ENCODE peak calls at places on chromosomes 3 and 15, in nine cellular contexts. One of them, this sample, is unnamed.

GRCh38 chr3:12705981-12706380 is 42.1 kb upstream of the RAF1 start:
- DNase-seq in BJ: peak
- DNase-seq in iPS DF 6.9: no peak
- DNase-seq in tibial nerve: no peak
- DNase-seq in fibroblast of pulmonary artery: no peak
- DNase-seq in H7: no peak
- DNase-seq in adrenal gland: no peak
- DNase-seq in kidney epithelial cell: no peak
- DNase-seq in A549: no peak
- DNase-seq in this sample: no peak

GRCh38 chr3:190305406-190305805 is 16.8 kb downstream of the CLDN1 start:
- DNase-seq in H7: no peak
- DNase-seq in adrenal gland: no peak
- DNase-seq in A549: no peak
- DNase-seq in BJ: no peak
- DNase-seq in iPS DF 6.9: no peak
- DNase-seq in tibial nerve: no peak
- DNase-seq in fibroblast of pulmonary artery: peak
- DNase-seq in kidney epithelial cell: no peak
- DNase-seq in this sample: no peak

GRCh38 chr3:97957617-97958311 is 14.5 kb downstream of the RIOX2 start:
- DNase-seq in adrenal gland: no peak
- DNase-seq in fibroblast of pulmonary artery: no peak
- DNase-seq in kidney epithelial cell: no peak
- DNase-seq in iPS DF 6.9: no peak
- DNase-seq in A549: no peak
- DNase-seq in BJ: no peak
- DNase-seq in tibial nerve: no peak
- DNase-seq in H7: no peak
- DNase-seq in this sample: no peak

GRCh38 chr15:70669966-70670658 is 93.2 kb downstream of the UACA start:
- DNase-seq in fibroblast of pulmonary artery: peak
- DNase-seq in iPS DF 6.9: no peak
- DNase-seq in adrenal gland: no peak
- DNase-seq in tibial nerve: no peak
- DNase-seq in kidney epithelial cell: no peak
- DNase-seq in H7: no peak
- DNase-seq in BJ: no peak
- DNase-seq in A549: no peak
- DNase-seq in this sample: no peak

GRCh38 chr3:119810018-119810435 is 28.1 kb downstream of the NR1I2 start:
- DNase-seq in iPS DF 6.9: no peak
- DNase-seq in BJ: no peak
- DNase-seq in adrenal gland: peak
- DNase-seq in fibroblast of pulmonary artery: peak
- DNase-seq in A549: no peak
- DNase-seq in H7: no peak
- DNase-seq in kidney epithelial cell: no peak
- DNase-seq in tibial nerve: no peak
- DNase-seq in this sample: no peak

GRCh38 chr3:150761831-150762661 is 923 bp downstream of the SIAH2 start:
- DNase-seq in BJ: no peak
- DNase-seq in iPS DF 6.9: no peak
- DNase-seq in tibial nerve: peak
- DNase-seq in kidney epithelial cell: no peak
- DNase-seq in H7: peak
- DNase-seq in A549: peak
- DNase-seq in fibroblast of pulmonary artery: peak
- DNase-seq in adrenal gland: peak
- DNase-seq in this sample: no peak

GRCh38 chr3:49630784-49631183 is 43.4 kb upstream of the APEH start:
- DNase-seq in BJ: no peak
- DNase-seq in iPS DF 6.9: no peak
- DNase-seq in adrenal gland: no peak
- DNase-seq in fibroblast of pulmonary artery: no peak
- DNase-seq in kidney epithelial cell: no peak
- DNase-seq in H7: no peak
- DNase-seq in A549: no peak
- DNase-seq in tibial nerve: no peak
- DNase-seq in this sample: no peak

GRCh38 chr3:182331356-182331755 is 461.9 kb upstream of the ATP11B start:
- DNase-seq in tibial nerve: no peak
- DNase-seq in fibroblast of pulmonary artery: no peak
- DNase-seq in H7: no peak
- DNase-seq in A549: no peak
- DNase-seq in kidney epithelial cell: no peak
- DNase-seq in iPS DF 6.9: no peak
- DNase-seq in adrenal gland: no peak
- DNase-seq in BJ: no peak
- DNase-seq in this sample: peak

GRCh38 chr3:6679510-6679909 is 181.4 kb upstream of the GRM7 start:
- DNase-seq in A549: no peak
- DNase-seq in tibial nerve: no peak
- DNase-seq in BJ: no peak
- DNase-seq in adrenal gland: no peak
- DNase-seq in kidney epithelial cell: no peak
- DNase-seq in iPS DF 6.9: no peak
- DNase-seq in fibroblast of pulmonary artery: no peak
- DNase-seq in H7: no peak
- DNase-seq in this sample: no peak

GRCh38 chr15:38768970-38769369 is 204.4 kb upstream of the RASGRP1 start:
- DNase-seq in tibial nerve: peak
- DNase-seq in fibroblast of pulmonary artery: peak
- DNase-seq in kidney epithelial cell: no peak
- DNase-seq in BJ: no peak
- DNase-seq in A549: peak
- DNase-seq in adrenal gland: peak
- DNase-seq in H7: peak
- DNase-seq in iPS DF 6.9: peak
- DNase-seq in this sample: no peak

DNA sequence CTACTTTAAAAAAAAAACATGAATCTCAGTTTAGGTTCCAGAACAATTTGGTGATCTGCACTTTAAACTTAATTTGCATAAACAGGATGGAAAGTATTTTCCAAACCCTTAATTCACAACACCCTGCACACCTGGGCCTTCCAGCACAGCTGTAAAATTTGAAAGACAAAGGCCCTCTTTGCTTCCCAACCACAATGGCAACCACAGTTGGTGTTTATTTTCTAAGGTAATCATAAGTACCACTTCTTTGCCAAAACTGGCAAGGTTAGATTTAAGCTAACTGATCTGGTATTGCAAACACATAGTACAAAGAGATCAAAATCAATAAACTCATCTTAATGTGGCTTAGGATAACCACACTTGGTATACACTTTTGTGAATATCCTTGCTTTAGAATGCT is 4.1 kb downstream of the LRIG1 start:
- DNase-seq in iPS DF 6.9: no peak
- DNase-seq in adrenal gland: no peak
- DNase-seq in tibial nerve: no peak
- DNase-seq in fibroblast of pulmonary artery: no peak
- DNase-seq in H7: no peak
- DNase-seq in kidney epithelial cell: no peak
- DNase-seq in A549: no peak
- DNase-seq in BJ: no peak
- DNase-seq in this sample: no peak
- H3K4me3 ChIP-seq in iPS DF 6.9: no peak
- H3K4me3 ChIP-seq in adrenal gland: no peak
- H3K4me3 ChIP-seq in tibial nerve: no peak
- H3K4me3 ChIP-seq in fibroblast of pulmonary artery: no peak
- H3K4me3 ChIP-seq in H7: no peak
- H3K4me3 ChIP-seq in kidney epithelial cell: no peak
- H3K4me3 ChIP-seq in A549: no peak
- H3K4me3 ChIP-seq in BJ: no peak
- H3K4me3 ChIP-seq in this sample: no peak

DNA sequence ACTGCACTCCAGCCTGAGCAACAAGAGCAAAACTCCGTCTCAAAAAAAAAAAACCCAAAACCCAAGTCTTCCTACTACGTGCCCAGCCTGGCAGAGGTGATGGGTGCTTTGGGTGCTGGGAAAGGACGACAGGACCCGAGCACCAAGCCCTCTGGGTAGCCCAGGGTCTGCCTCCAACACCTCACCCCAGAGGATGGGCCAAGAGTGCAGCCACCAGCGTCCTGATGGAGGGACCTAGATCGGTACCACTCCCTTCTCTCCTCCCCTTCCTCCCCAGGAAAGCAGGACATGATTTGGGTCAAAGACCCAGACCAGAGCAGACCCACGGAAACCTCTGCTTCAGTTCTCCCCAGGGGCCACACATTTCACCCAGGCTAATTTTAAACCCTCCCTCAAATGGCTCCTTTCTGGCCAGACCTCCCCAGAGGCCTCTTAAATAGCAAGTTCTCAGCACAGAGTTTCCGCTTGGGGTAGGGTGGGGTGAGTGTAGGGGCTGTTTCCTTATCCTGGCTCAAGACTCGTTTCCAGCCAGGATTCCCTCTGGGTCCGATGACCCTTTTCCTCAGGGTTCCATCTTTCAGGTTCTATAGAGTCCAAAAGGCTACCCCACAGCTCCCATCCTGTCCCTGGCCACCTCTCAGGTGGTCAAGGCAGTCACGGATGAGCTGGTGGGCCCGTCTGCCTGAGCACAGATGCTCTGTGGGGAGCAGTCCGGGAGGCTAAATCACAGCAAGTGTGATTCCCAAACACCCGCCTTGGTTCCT is 20.5 kb downstream of the RBPMS2 start:
- DNase-seq in adrenal gland: no peak
- DNase-seq in H7: no peak
- DNase-seq in BJ: no peak
- DNase-seq in A549: no peak
- DNase-seq in fibroblast of pulmonary artery: no peak
- DNase-seq in kidney epithelial cell: no peak
- DNase-seq in tibial nerve: no peak
- DNase-seq in iPS DF 6.9: no peak
- DNase-seq in this sample: no peak
- H3K4me3 ChIP-seq in adrenal gland: no peak
- H3K4me3 ChIP-seq in H7: no peak
- H3K4me3 ChIP-seq in BJ: no peak
- H3K4me3 ChIP-seq in A549: no peak
- H3K4me3 ChIP-seq in fibroblast of pulmonary artery: no peak
- H3K4me3 ChIP-seq in kidney epithelial cell: no peak
- H3K4me3 ChIP-seq in tibial nerve: no peak
- H3K4me3 ChIP-seq in iPS DF 6.9: no peak
- H3K4me3 ChIP-seq in this sample: no peak

DNA sequence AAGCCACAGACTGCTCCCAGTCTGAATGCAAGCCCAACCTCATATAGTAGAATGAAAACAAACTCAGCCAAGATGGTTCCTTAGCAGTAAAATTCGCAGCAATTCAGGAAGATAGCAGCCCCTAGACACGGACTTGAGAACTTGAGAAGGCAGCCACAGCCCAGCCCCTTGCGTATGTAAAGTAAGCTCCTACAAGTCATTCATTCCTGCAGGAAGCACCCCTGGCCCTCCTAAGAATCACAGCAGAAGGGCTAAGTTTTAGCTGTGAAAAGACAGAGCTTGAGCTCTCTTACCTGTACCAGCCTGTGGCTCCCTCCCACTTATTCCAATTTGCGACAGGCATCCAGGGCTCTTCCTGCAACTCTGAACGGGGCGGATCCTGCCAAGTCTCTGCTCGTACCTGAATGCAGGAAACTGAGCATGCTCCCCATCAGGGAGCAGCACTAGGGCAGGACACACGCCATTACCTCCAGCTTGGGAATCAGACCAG is 136.4 kb downstream of the MAGI1 start:
- DNase-seq in A549: no peak
- DNase-seq in BJ: no peak
- DNase-seq in tibial nerve: no peak
- DNase-seq in iPS DF 6.9: peak
- DNase-seq in H7: peak
- DNase-seq in kidney epithelial cell: no peak
- DNase-seq in fibroblast of pulmonary artery: no peak
- DNase-seq in adrenal gland: no peak
- DNase-seq in this sample: no peak
- H3K4me3 ChIP-seq in A549: no peak
- H3K4me3 ChIP-seq in BJ: no peak
- H3K4me3 ChIP-seq in tibial nerve: no peak
- H3K4me3 ChIP-seq in iPS DF 6.9: no peak
- H3K4me3 ChIP-seq in H7: no peak
- H3K4me3 ChIP-seq in kidney epithelial cell: no peak
- H3K4me3 ChIP-seq in fibroblast of pulmonary artery: no peak
- H3K4me3 ChIP-seq in adrenal gland: no peak
- H3K4me3 ChIP-seq in this sample: no peak

GRCh38 chr15:60619131-60619530 is 140.2 kb upstream of the ICE2 start:
- DNase-seq in iPS DF 6.9: no peak
- DNase-seq in tibial nerve: no peak
- DNase-seq in A549: no peak
- DNase-seq in BJ: no peak
- DNase-seq in fibroblast of pulmonary artery: no peak
- DNase-seq in H7: no peak
- DNase-seq in adrenal gland: no peak
- DNase-seq in kidney epithelial cell: no peak
- DNase-seq in this sample: no peak
- H3K4me3 ChIP-seq in iPS DF 6.9: no peak
- H3K4me3 ChIP-seq in tibial nerve: no peak
- H3K4me3 ChIP-seq in A549: no peak
- H3K4me3 ChIP-seq in BJ: no peak
- H3K4me3 ChIP-seq in fibroblast of pulmonary artery: no peak
- H3K4me3 ChIP-seq in H7: no peak
- H3K4me3 ChIP-seq in adrenal gland: no peak
- H3K4me3 ChIP-seq in kidney epithelial cell: no peak
- H3K4me3 ChIP-seq in this sample: no peak

GRCh38 chr3:56277236-56277635 is 191.0 kb downstream of the ERC2 start:
- DNase-seq in A549: no peak
- DNase-seq in fibroblast of pulmonary artery: no peak
- DNase-seq in iPS DF 6.9: no peak
- DNase-seq in adrenal gland: no peak
- DNase-seq in H7: no peak
- DNase-seq in tibial nerve: no peak
- DNase-seq in BJ: no peak
- DNase-seq in kidney epithelial cell: no peak
- DNase-seq in this sample: no peak
- H3K4me3 ChIP-seq in A549: no peak
- H3K4me3 ChIP-seq in fibroblast of pulmonary artery: no peak
- H3K4me3 ChIP-seq in iPS DF 6.9: no peak
- H3K4me3 ChIP-seq in adrenal gland: no peak
- H3K4me3 ChIP-seq in H7: no peak
- H3K4me3 ChIP-seq in tibial nerve: no peak
- H3K4me3 ChIP-seq in BJ: no peak
- H3K4me3 ChIP-seq in kidney epithelial cell: no peak
- H3K4me3 ChIP-seq in this sample: no peak

DNA sequence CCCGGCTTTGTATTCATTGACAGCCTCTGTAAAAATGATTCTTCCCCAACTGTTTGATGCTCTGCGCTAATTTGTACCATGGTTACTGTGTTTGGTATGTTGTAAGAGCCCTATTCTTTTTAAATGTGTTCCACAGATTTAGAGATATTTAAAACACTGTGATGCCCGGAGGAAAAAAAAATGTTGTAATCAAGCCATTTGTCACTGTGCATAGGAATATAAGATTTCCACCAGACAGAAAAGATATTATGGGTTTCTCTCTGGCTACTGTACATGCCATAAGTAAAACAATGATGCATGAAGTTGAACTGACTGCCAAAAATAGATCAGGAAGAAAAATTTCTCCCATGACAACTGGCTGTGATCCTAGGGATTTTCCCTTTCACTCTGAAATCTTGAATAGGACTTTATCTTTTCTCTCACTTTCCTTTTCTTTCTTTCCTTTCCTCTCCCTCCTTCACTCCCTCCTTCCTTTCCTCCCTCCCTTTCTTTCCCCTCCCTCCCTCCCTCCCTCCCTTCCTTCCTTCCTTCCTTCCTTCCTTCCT is 254.7 kb upstream of the TBL1XR1 start:
- DNase-seq in adrenal gland: no peak
- DNase-seq in A549: no peak
- DNase-seq in fibroblast of pulmonary artery: peak
- DNase-seq in BJ: no peak
- DNase-seq in iPS DF 6.9: no peak
- DNase-seq in H7: no peak
- DNase-seq in kidney epithelial cell: no peak
- DNase-seq in tibial nerve: no peak
- DNase-seq in this sample: no peak
- H3K4me3 ChIP-seq in adrenal gland: no peak
- H3K4me3 ChIP-seq in A549: no peak
- H3K4me3 ChIP-seq in fibroblast of pulmonary artery: no peak
- H3K4me3 ChIP-seq in BJ: no peak
- H3K4me3 ChIP-seq in iPS DF 6.9: no peak
- H3K4me3 ChIP-seq in H7: no peak
- H3K4me3 ChIP-seq in kidney epithelial cell: no peak
- H3K4me3 ChIP-seq in tibial nerve: no peak
- H3K4me3 ChIP-seq in this sample: no peak

This sample was measured in skeletal muscle cell.